ENCODE peak calls at places on chromosome 5, in seven cellular contexts. One of them, this sample, is unnamed. For H3K4me1, the result is how much of the 10 kb centered on the place peaks cover.

GRCh38 chr5:102893942-102894341 is 138.8 kb downstream of the PAM start:
- DNase-seq in transverse colon: no peak
- DNase-seq in breast epithelium: no peak
- DNase-seq in HepG2: no peak
- DNase-seq in H1: no peak
- DNase-seq in Panc1: no peak
- DNase-seq in stomach: no peak
- DNase-seq in this sample: no peak

GRCh38 chr5:41863871-41864486 is 6.2 kb downstream of the OXCT1 start:
- DNase-seq in breast epithelium: no peak
- DNase-seq in stomach: no peak
- DNase-seq in Panc1: no peak
- DNase-seq in transverse colon: no peak
- DNase-seq in H1: no peak
- DNase-seq in HepG2: no peak
- DNase-seq in this sample: no peak

GRCh38 chr5:175657593-175658271 is at the start of gene HRH2:
- DNase-seq in H1: peak
- DNase-seq in transverse colon: peak
- DNase-seq in HepG2: no peak
- DNase-seq in Panc1: no peak
- DNase-seq in breast epithelium: no peak
- DNase-seq in stomach: peak
- DNase-seq in this sample: peak

GRCh38 chr5:2257326-2258244 is 374.9 kb upstream of the IRX4 start:
- DNase-seq in breast epithelium: no peak
- DNase-seq in stomach: no peak
- DNase-seq in HepG2: no peak
- DNase-seq in Panc1: no peak
- DNase-seq in H1: no peak
- DNase-seq in transverse colon: no peak
- DNase-seq in this sample: peak

GRCh38 chr5:178120661-178121357 is 7.5 kb downstream of the N4BP3 start:
- DNase-seq in H1: peak
- DNase-seq in transverse colon: peak
- DNase-seq in Panc1: no peak
- DNase-seq in stomach: peak
- DNase-seq in HepG2: peak
- DNase-seq in breast epithelium: peak
- DNase-seq in this sample: peak

GRCh38 chr5:83583859-83584258 is 112.3 kb downstream of the VCAN start:
- DNase-seq in HepG2: no peak
- DNase-seq in stomach: no peak
- DNase-seq in H1: no peak
- DNase-seq in breast epithelium: no peak
- DNase-seq in Panc1: no peak
- DNase-seq in transverse colon: no peak
- DNase-seq in this sample: no peak

GRCh38 chr5:16033196-16033925 is 146.2 kb downstream of the MARCHF11 start:
- DNase-seq in HepG2: no peak
- DNase-seq in transverse colon: no peak
- DNase-seq in stomach: no peak
- DNase-seq in H1: no peak
- DNase-seq in Panc1: no peak
- DNase-seq in breast epithelium: no peak
- DNase-seq in this sample: no peak

GRCh38 chr5:15752886-15753285 is 252.9 kb downstream of the FBXL7 start:
- DNase-seq in H1: no peak
- DNase-seq in Panc1: no peak
- DNase-seq in transverse colon: no peak
- DNase-seq in breast epithelium: no peak
- DNase-seq in HepG2: no peak
- DNase-seq in stomach: no peak
- DNase-seq in this sample: no peak

GRCh38 chr5:43875741-43876140 is 272.8 kb downstream of the NNT start:
- DNase-seq in Panc1: no peak
- DNase-seq in breast epithelium: no peak
- DNase-seq in stomach: no peak
- DNase-seq in H1: no peak
- DNase-seq in transverse colon: no peak
- DNase-seq in HepG2: no peak
- DNase-seq in this sample: no peak

GRCh38 chr5:169303119-169303515 is 2.2 kb upstream of the SLIT3 start:
- DNase-seq in transverse colon: no peak
- DNase-seq in breast epithelium: no peak
- DNase-seq in Panc1: no peak
- DNase-seq in H1: no peak
- DNase-seq in HepG2: no peak
- DNase-seq in stomach: no peak
- DNase-seq in this sample: no peak

GRCh38 chr5:61089351-61089750 is 72.9 kb downstream of the SMIM15 start:
- DNase-seq in stomach: no peak
- DNase-seq in transverse colon: no peak
- DNase-seq in H1: no peak
- DNase-seq in breast epithelium: no peak
- DNase-seq in Panc1: no peak
- DNase-seq in HepG2: no peak
- DNase-seq in this sample: no peak

GRCh38 chr5:74762599-74762998 is 4.3 kb downstream of the GFM2 start:
- DNase-seq in breast epithelium: no peak
- DNase-seq in stomach: no peak
- DNase-seq in HepG2: peak
- DNase-seq in H1: no peak
- DNase-seq in transverse colon: no peak
- DNase-seq in Panc1: peak
- DNase-seq in this sample: no peak

GRCh38 chr5:65076251-65076869 is 307.6 kb downstream of the CWC27 start:
- DNase-seq in stomach: no peak
- DNase-seq in breast epithelium: no peak
- DNase-seq in HepG2: peak
- DNase-seq in transverse colon: peak
- DNase-seq in Panc1: no peak
- DNase-seq in H1: peak
- DNase-seq in this sample: peak

GRCh38 chr5:107666051-107666655 is 4.6 kb downstream of the EFNA5 start:
- DNase-seq in stomach: no peak
- DNase-seq in breast epithelium: no peak
- DNase-seq in HepG2: no peak
- DNase-seq in H1: no peak
- DNase-seq in Panc1: no peak
- DNase-seq in transverse colon: no peak
- DNase-seq in this sample: no peak

GRCh38 chr5:12242960-12243888 is 339.0 kb upstream of the CTNND2 start:
- DNase-seq in breast epithelium: no peak
- DNase-seq in Panc1: no peak
- DNase-seq in stomach: no peak
- DNase-seq in H1: no peak
- DNase-seq in HepG2: no peak
- DNase-seq in transverse colon: no peak
- DNase-seq in this sample: no peak

GRCh38 chr5:119315516-119315949 is 40.3 kb upstream of the TNFAIP8 start:
- DNase-seq in stomach: no peak
- DNase-seq in H1: no peak
- DNase-seq in breast epithelium: no peak
- DNase-seq in Panc1: no peak
- DNase-seq in transverse colon: no peak
- DNase-seq in HepG2: peak
- DNase-seq in this sample: no peak

GRCh38 chr5:32059779-32060178 is 114.3 kb downstream of the GOLPH3 start:
- DNase-seq in stomach: no peak
- DNase-seq in breast epithelium: no peak
- DNase-seq in H1: no peak
- DNase-seq in HepG2: no peak
- DNase-seq in transverse colon: no peak
- DNase-seq in Panc1: no peak
- DNase-seq in this sample: no peak

DNA sequence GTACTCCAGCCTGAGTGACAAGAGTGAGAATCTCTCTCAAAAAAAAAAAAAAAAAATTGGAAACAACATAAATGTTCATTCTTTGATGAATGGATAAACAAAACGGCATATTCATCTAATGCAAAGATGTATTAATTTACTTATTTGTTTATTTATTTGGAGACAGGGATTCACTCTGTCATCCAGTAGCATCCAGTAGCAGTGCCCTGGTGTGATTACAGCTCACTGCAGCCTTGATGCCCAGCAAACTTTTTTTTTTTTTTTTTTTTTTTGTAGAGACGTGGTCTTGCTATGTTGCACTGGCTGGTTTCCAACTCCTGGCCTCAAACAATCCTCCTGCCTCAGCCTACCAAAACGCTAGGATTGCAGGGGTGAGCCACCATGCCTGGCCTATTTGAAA is 24.4 kb downstream of the OR2V2 start:
- DNase-seq in Panc1: no peak
- DNase-seq in HepG2: no peak
- DNase-seq in breast epithelium: no peak
- DNase-seq in H1: no peak
- DNase-seq in transverse colon: no peak
- DNase-seq in stomach: no peak
- DNase-seq in this sample: no peak
- H3K4me1 ChIP-seq in Panc1: under half
- H3K4me1 ChIP-seq in HepG2: half or more
- H3K4me1 ChIP-seq in breast epithelium: under half
- H3K4me1 ChIP-seq in H1: under half
- H3K4me1 ChIP-seq in transverse colon: under half
- H3K4me1 ChIP-seq in stomach: under half
- H3K4me1 ChIP-seq in this sample: under half

GRCh38 chr5:138037271-138037670 is 4.4 kb upstream of the FAM13B start:
- DNase-seq in HepG2: no peak
- DNase-seq in transverse colon: no peak
- DNase-seq in stomach: no peak
- DNase-seq in Panc1: no peak
- DNase-seq in breast epithelium: no peak
- DNase-seq in H1: no peak
- DNase-seq in this sample: no peak

GRCh38 chr5:138037907-138038633 is 5.2 kb upstream of the FAM13B start:
- DNase-seq in breast epithelium: no peak
- DNase-seq in stomach: no peak
- DNase-seq in transverse colon: no peak
- DNase-seq in HepG2: no peak
- DNase-seq in Panc1: no peak
- DNase-seq in H1: no peak
- DNase-seq in this sample: no peak

GRCh38 chr5:138033916-138034315 is 1.0 kb upstream of the FAM13B start:
- DNase-seq in stomach: no peak
- DNase-seq in H1: no peak
- DNase-seq in breast epithelium: no peak
- DNase-seq in transverse colon: no peak
- DNase-seq in Panc1: no peak
- DNase-seq in HepG2: no peak
- DNase-seq in this sample: no peak

GRCh38 chr5:138033275-138033808 is 463 bp upstream of the FAM13B start:
- DNase-seq in breast epithelium: no peak
- DNase-seq in Panc1: no peak
- DNase-seq in stomach: no peak
- DNase-seq in H1: no peak
- DNase-seq in HepG2: no peak
- DNase-seq in transverse colon: no peak
- DNase-seq in this sample: peak

DNA sequence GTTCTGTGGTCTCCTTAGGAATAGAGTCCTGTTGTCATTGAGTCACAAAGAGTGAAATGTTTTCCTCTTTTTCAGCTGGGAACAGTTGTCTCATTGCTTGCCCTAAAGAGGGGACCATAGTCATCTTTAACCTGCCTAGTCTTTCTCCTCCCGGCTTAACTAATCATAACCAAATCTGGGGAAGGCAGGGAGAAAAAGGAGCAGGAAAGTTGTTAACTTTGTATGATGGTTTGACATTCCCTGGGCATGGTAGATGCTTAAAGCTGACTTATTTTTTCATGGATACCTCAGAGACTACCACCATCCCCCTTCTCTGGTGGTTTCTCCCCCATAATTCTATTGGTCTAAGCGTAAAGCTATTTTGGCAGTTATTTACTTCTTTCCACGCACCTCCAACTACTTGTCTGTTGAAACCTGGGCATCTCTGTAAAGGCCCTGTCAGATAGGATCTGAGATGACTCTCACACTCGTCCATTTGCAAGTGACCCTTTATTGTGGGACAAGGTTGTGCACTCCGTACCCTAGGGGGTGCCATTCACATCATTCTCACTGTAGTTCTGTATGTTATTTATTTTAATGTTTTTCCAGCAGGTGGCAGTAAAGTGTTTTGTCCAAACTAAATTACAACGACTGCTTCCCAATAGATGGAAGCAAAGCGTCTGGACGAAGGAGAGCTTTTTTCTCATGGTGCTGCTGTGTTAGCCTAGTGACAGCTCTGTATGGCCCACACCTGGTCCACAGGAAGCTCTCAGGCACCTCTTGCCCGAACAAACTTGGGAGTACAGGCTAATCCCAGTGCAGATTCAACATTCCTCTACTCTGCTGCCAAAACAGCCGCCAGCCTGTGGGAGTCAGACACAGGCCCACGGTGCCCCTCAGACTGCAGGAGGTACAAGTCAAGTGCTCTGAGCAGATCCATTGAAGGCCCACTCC is 3.0 kb upstream of the FAM13B start:
- DNase-seq in HepG2: peak
- DNase-seq in stomach: peak
- DNase-seq in Panc1: peak
- DNase-seq in H1: peak
- DNase-seq in transverse colon: peak
- DNase-seq in breast epithelium: no peak
- DNase-seq in this sample: peak
- TF ChIP-seq POLR2AphosphoS5 in HepG2: no peak
- TF ChIP-seq POLR2AphosphoS5 in stomach: no peak
- TF ChIP-seq POLR2AphosphoS5 in Panc1: no peak
- TF ChIP-seq POLR2AphosphoS5 in H1: no peak
- TF ChIP-seq POLR2AphosphoS5 in transverse colon: no peak
- TF ChIP-seq POLR2AphosphoS5 in breast epithelium: no peak
- TF ChIP-seq POLR2AphosphoS5 in this sample: no peak

DNA sequence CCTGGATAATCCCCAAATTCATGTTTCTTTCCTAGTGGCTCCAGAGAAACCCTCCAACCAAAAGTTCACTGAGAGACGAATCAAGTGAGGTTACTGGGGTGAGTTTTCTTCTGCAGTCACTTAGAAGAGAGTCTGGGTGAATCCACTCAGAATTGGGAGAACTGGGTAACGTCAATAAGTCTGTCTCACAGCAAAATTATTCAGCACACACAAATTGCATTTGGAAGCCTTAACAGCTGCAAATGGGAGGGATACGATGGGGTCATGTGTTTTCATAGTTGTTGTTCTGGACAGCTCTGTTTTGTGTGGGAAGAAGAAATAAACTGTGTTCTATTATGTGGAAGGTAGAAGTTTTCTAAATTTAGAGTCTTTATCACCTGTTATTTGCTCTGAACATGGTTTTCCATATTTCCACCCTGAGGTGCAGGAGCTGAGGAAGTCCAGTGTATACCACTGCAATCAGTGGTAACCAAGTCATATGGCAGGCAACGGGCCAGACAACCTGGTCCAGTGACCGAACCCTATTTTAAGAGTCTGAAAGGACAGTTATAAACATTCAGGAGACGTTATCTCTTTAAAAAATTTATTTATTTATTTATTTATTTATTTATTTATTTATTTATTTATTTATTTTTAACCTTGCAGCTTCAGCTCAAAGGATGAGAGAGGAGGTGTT is 21.9 kb downstream of the MARCHF3 start:
- DNase-seq in stomach: no peak
- DNase-seq in Panc1: no peak
- DNase-seq in HepG2: no peak
- DNase-seq in transverse colon: no peak
- DNase-seq in breast epithelium: no peak
- DNase-seq in H1: no peak
- DNase-seq in this sample: no peak
- H3K4me1 ChIP-seq in stomach: under half
- H3K4me1 ChIP-seq in Panc1: under half
- H3K4me1 ChIP-seq in HepG2: under half
- H3K4me1 ChIP-seq in transverse colon: under half
- H3K4me1 ChIP-seq in breast epithelium: under half
- H3K4me1 ChIP-seq in H1: under half
- H3K4me1 ChIP-seq in this sample: under half

GRCh38 chr5:14739538-14739937 is 75.0 kb downstream of the OTULIN start:
- DNase-seq in breast epithelium: no peak
- DNase-seq in HepG2: no peak
- DNase-seq in Panc1: no peak
- DNase-seq in transverse colon: no peak
- DNase-seq in stomach: no peak
- DNase-seq in H1: no peak
- DNase-seq in this sample: no peak
- TF ChIP-seq POLR2AphosphoS5 in breast epithelium: no peak
- TF ChIP-seq POLR2AphosphoS5 in HepG2: no peak
- TF ChIP-seq POLR2AphosphoS5 in Panc1: no peak
- TF ChIP-seq POLR2AphosphoS5 in transverse colon: no peak
- TF ChIP-seq POLR2AphosphoS5 in stomach: no peak
- TF ChIP-seq POLR2AphosphoS5 in H1: no peak
- TF ChIP-seq POLR2AphosphoS5 in this sample: no peak

This sample was measured in upper lobe of left lung.